ENCODE peak calls at places on chromosomes 12 and 14, in five cellular contexts. One of them, this sample, is unnamed.

GRCh38 chr14:61671086-61671485 is 24.2 kb upstream of the HIF1A start:
- DNase-seq in GM12878: no peak
- DNase-seq in GM23338: no peak
- DNase-seq in HCT116: no peak
- DNase-seq in HepG2: no peak
- DNase-seq in this sample: no peak

GRCh38 chr12:99619389-99620158 is 28.0 kb upstream of the GARIN6 start:
- DNase-seq in GM12878: no peak
- DNase-seq in GM23338: peak
- DNase-seq in HCT116: peak
- DNase-seq in HepG2: peak
- DNase-seq in this sample: no peak

GRCh38 chr12:113120670-113121370 is 14.7 kb downstream of the RASAL1 start:
- DNase-seq in GM12878: no peak
- DNase-seq in GM23338: peak
- DNase-seq in HCT116: no peak
- DNase-seq in HepG2: no peak
- DNase-seq in this sample: no peak

GRCh38 chr14:64748995-64749714 is 44.9 kb downstream of the PLEKHG3 start:
- DNase-seq in GM12878: no peak
- DNase-seq in GM23338: no peak
- DNase-seq in HCT116: no peak
- DNase-seq in HepG2: no peak
- DNase-seq in this sample: no peak

GRCh38 chr12:54352022-54352531 is 12.2 kb downstream of the GPR84 start:
- DNase-seq in GM12878: no peak
- DNase-seq in GM23338: peak
- DNase-seq in HCT116: no peak
- DNase-seq in HepG2: no peak
- DNase-seq in this sample: no peak

GRCh38 chr12:72271741-72272661 is at the start of gene TRHDE:
- DNase-seq in GM12878: no peak
- DNase-seq in GM23338: peak
- DNase-seq in HCT116: no peak
- DNase-seq in HepG2: no peak
- DNase-seq in this sample: no peak

GRCh38 chr12:80161612-80162011 is 62.3 kb downstream of the OTOGL start:
- DNase-seq in GM12878: no peak
- DNase-seq in GM23338: no peak
- DNase-seq in HCT116: no peak
- DNase-seq in HepG2: no peak
- DNase-seq in this sample: no peak

GRCh38 chr12:88909510-88909909 is 329.2 kb upstream of the KITLG start:
- DNase-seq in GM12878: no peak
- DNase-seq in GM23338: no peak
- DNase-seq in HCT116: no peak
- DNase-seq in HepG2: no peak
- DNase-seq in this sample: no peak

GRCh38 chr12:263574-263973 is 938 bp upstream of the SLC6A13 start:
- DNase-seq in GM12878: no peak
- DNase-seq in GM23338: no peak
- DNase-seq in HCT116: no peak
- DNase-seq in HepG2: no peak
- DNase-seq in this sample: no peak

GRCh38 chr14:47678157-47678556 is 2.8 kb upstream of the MDGA2 start:
- DNase-seq in GM12878: no peak
- DNase-seq in GM23338: peak
- DNase-seq in HCT116: no peak
- DNase-seq in HepG2: peak
- DNase-seq in this sample: no peak

GRCh38 chr12:23049180-23049579 is 424.2 kb downstream of the ETNK1 start:
- DNase-seq in GM12878: no peak
- DNase-seq in GM23338: no peak
- DNase-seq in HCT116: no peak
- DNase-seq in HepG2: no peak
- DNase-seq in this sample: no peak

GRCh38 chr12:130702966-130703732 is 12.9 kb downstream of the RIMBP2 start:
- DNase-seq in GM12878: no peak
- DNase-seq in GM23338: no peak
- DNase-seq in HCT116: no peak
- DNase-seq in HepG2: no peak
- DNase-seq in this sample: no peak

DNA sequence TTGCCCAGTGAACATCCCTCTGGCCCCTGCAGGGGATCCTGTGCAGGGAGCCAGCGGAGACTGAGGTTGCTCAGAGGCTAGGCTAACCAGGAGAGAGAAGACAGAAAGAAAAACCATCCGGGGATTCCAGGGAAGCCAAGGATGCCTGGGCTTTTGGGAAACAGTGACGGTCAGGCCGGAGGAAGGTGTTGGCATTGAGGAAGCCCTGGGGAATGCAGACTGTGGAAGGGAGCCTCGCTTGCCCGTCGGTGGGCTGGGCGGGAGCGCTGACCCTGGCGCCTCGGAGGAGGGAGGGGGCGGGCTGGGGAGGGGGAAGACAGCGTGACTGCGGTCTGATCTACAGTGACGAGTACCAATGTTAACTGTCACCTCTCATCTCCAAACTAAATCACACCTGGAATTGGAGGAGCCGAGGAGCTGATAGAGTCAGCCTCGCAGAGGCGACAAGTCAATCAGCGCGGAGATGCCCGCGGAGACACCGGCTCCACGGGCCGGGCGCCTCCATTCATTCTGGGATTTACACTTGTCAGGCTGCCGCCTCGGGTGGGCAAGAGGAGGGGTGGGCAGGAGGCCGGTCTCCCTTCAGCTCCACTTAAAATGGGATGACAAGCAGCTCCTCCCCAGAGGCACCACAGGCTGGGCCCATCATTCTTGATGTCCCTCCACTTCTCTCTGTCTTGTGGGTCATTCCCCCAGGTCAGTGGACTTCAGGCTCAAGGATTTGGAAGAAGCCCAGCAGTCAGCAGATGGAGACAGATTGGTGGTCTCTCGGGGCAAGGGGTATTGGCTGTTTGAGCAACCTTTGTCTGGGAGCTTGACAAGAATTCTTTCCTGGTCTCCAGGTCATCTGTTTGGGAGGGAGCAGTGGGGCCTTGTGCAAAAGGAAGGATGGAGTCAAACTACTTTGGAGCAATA is 20.4 kb upstream of the GPATCH2L start:
- DNase-seq in GM12878: no peak
- DNase-seq in GM23338: peak
- DNase-seq in HCT116: no peak
- DNase-seq in HepG2: no peak
- DNase-seq in this sample: no peak
- TF ChIP-seq EZH2 in GM12878: no peak
- TF ChIP-seq EZH2 in GM23338: no peak
- TF ChIP-seq EZH2 in HCT116: no peak
- TF ChIP-seq EZH2 in HepG2: no peak
- TF ChIP-seq EZH2 in this sample: no peak

GRCh38 chr14:37142835-37143499 is 29.4 kb downstream of the SLC25A21 start:
- DNase-seq in GM12878: no peak
- DNase-seq in GM23338: no peak
- DNase-seq in HCT116: no peak
- DNase-seq in HepG2: peak
- DNase-seq in this sample: no peak
- TF ChIP-seq POLR2AphosphoS5 in GM12878: no peak
- TF ChIP-seq POLR2AphosphoS5 in GM23338: no peak
- TF ChIP-seq POLR2AphosphoS5 in HCT116: no peak
- TF ChIP-seq POLR2AphosphoS5 in HepG2: no peak
- TF ChIP-seq POLR2AphosphoS5 in this sample: no peak

DNA sequence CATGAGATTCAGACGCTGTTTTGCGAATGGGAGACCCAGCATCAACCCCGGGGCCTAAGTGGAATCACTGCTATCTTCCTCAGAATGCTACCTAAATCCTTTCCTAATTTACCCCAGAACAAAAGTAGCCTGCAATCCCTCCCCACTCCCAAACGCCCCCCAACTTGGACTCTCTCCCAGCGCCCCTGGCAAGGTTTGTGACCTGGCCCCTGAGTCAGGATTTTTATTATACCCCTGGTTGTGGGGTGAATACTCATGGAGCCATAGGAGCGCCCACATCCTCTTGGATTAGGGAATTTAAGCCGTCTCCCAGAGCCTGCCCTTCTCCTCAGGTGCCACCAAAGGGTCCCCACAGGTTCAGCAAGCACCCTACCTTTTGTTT is 360 bp downstream of the MYL6B start:
- DNase-seq in GM12878: no peak
- DNase-seq in GM23338: no peak
- DNase-seq in HCT116: no peak
- DNase-seq in HepG2: no peak
- DNase-seq in this sample: no peak
- H3K27ac ChIP-seq in GM12878: peak
- H3K27ac ChIP-seq in GM23338: peak
- H3K27ac ChIP-seq in HCT116: peak
- H3K27ac ChIP-seq in HepG2: peak
- H3K27ac ChIP-seq in this sample: peak

GRCh38 chr12:126930234-126930633 is 1336.7 kb upstream of the TMEM132C start:
- DNase-seq in GM12878: no peak
- DNase-seq in GM23338: no peak
- DNase-seq in HCT116: no peak
- DNase-seq in HepG2: no peak
- DNase-seq in this sample: no peak

DNA sequence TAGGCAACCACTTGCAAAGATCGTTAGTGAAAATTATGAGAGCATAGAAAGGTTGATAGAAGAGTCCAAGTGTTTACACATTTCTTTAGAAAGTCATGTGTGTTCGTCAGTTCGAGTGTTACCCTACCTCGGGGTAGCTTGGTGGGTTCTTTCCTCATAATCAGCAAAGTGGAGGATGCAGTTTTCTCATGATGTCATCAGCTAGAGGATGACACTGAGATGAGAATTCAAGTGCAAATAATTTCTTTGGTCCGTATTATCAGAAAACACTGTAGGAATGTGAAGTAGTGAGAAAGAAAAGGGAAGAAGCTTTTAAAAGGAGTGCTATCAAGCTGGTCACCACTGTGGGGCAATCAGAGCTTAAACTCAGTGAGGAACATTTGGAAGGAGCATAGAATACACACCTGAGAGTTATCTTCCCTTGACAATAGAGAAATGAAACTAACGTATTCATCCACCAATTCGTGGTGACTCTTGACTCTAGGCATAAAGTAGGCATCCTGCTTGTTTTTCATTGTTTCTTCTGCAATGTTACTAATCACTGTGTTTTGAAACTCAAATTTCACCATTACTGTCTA is 1340.9 kb upstream of the TMEM132C start:
- DNase-seq in GM12878: peak
- DNase-seq in GM23338: no peak
- DNase-seq in HCT116: no peak
- DNase-seq in HepG2: no peak
- DNase-seq in this sample: no peak
- TF ChIP-seq EZH2 in GM12878: no peak
- TF ChIP-seq EZH2 in GM23338: no peak
- TF ChIP-seq EZH2 in HCT116: no peak
- TF ChIP-seq EZH2 in HepG2: no peak
- TF ChIP-seq EZH2 in this sample: no peak

DNA sequence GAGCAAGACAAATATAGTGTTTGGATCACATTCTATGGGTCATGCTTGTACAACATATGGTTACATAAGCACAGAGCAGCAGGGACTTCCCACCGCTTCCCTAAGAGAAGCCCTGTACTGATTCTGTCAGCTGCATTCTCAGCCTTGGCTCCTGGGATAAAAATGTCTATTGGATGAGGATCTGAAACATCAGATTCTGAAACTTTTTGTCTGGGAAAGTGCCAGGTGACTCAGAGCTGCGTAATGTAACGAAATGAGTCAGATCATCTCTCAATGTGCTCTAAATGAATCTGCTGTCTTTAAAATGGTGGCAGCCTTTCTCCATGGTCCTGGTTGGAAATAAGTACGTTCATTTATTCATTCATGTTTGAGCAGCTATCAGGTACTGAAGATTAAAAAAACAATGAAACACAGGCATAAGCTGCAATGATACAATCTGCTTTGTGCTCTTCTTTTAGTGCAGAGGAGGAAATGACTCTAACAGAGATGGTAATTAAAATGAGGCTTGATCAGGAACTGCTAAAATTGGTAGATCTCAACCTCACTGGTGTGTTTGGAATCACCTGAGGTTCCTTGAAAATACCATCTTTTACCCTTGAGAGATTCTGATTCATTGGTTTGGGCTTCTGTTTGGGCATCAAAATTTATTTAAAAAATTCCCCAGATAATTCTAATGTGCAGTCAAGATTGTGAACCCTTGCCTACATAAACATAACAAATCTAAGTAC is 99.1 kb upstream of the NAP1L1 start:
- DNase-seq in GM12878: peak
- DNase-seq in GM23338: no peak
- DNase-seq in HCT116: peak
- DNase-seq in HepG2: peak
- DNase-seq in this sample: no peak
- TF ChIP-seq POLR2AphosphoS5 in GM12878: no peak
- TF ChIP-seq POLR2AphosphoS5 in GM23338: no peak
- TF ChIP-seq POLR2AphosphoS5 in HCT116: no peak
- TF ChIP-seq POLR2AphosphoS5 in HepG2: no peak
- TF ChIP-seq POLR2AphosphoS5 in this sample: no peak